ENCODE peak calls at places on chromosome 11, in four cellular contexts. Q is GM13976, K is GF-D8, P is GM20000. I is an unnamed sample.

GRCh38 chr11:64453466-64453865 is 94.5 kb downstream of the RPS6KA4 start:
- DNase-seq in P (no peak), K (no peak), Q (no peak), I (no peak)

GRCh38 chr11:120883404-120884135 is 140.3 kb upstream of the TBCEL start:
- DNase-seq in K (no peak), Q (no peak), P (no peak), I (no peak)

GRCh38 chr11:2752204-2752772 is 52.5 kb upstream of the KCNQ1OT1 start:
- DNase-seq in Q (no peak), K (no peak), P (no peak), I (no peak)

GRCh38 chr11:118152552-118153471 is at the start of gene SCN4B:
- DNase-seq in K (no peak), P (peak; percentile 53), Q (peak; percentile 52), I (no peak)

GRCh38 chr11:72226701-72227100 is 2.1 kb downstream of the INPPL1 start:
- DNase-seq in Q (no peak), K (no peak), P (no peak), I (no peak)

GRCh38 chr11:43366597-43367121 is 7.9 kb downstream of the TTC17 start:
- DNase-seq in K (no peak), P (no peak), Q (no peak), I (no peak)

GRCh38 chr11:16001899-16002426 is 354.4 kb downstream of the SOX6 start:
- DNase-seq in K (no peak), P (no peak), Q (no peak), I (peak; percentile 32)

GRCh38 chr11:68707527-68707926 is 23.2 kb downstream of the GAL start:
- DNase-seq in P (no peak), Q (no peak), K (no peak), I (no peak)

GRCh38 chr11:69343401-69344321 is 49.7 kb downstream of the MYEOV start:
- DNase-seq in K (no peak), P (no peak), Q (peak; percentile 10), I (no peak)

GRCh38 chr11:57453543-57454177 is 6.7 kb upstream of the RTN4RL2 start:
- DNase-seq in Q (no peak), P (no peak), K (no peak), I (no peak)

GRCh38 chr11:64331569-64332371 is 8.2 kb upstream of the CCDC88B start:
- DNase-seq in P (peak; percentile 75), K (peak; percentile 78), Q (peak; percentile 83), I (peak; percentile 91)

I was measured in AML-193.